ENCODE peak calls at places on chromosomes 1 and 21, in six cellular contexts. H, I, Z, Y, J and T are unnamed samples.

GRCh38 chr1:171127481-171127880 is 36.8 kb downstream of the FMO3 start:
- DNase-seq in H (no peak), I (no peak), Z (no peak), Y (no peak), J (no peak), T (peak)

GRCh38 chr1:223231581-223231980 is 88.5 kb upstream of the TLR5 start:
- DNase-seq in H (no peak), I (no peak), Z (no peak), Y (no peak), J (no peak), T (no peak)

GRCh38 chr1:178632619-178633018 is 92.4 kb upstream of the RALGPS2 start:
- DNase-seq in H (no peak), I (no peak), Z (no peak), Y (no peak), J (no peak), T (no peak)

GRCh38 chr1:67889940-67890567 is 56.8 kb upstream of the GNG12 start:
- DNase-seq in H (no peak), I (no peak), Z (no peak), Y (no peak), J (no peak), T (peak)

GRCh38 chr1:154993572-154994268 is at the start of gene LENEP:
- DNase-seq in H (no peak), I (no peak), Z (no peak), Y (no peak), J (no peak), T (no peak)

GRCh38 chr1:153934746-153935145 is 11.8 kb downstream of the DENND4B start:
- DNase-seq in H (no peak), I (no peak), Z (peak), Y (no peak), J (no peak), T (no peak)

GRCh38 chr1:68495968-68496679 is 758 bp downstream of the DEPDC1 start:
- DNase-seq in H (no peak), I (no peak), Z (no peak), Y (peak), J (no peak), T (no peak)

GRCh38 chr1:15089244-15089992 is 64.1 kb upstream of the TMEM51 start:
- DNase-seq in H (no peak), I (no peak), Z (no peak), Y (no peak), J (no peak), T (no peak)

GRCh38 chr1:2300004-2300771 is 72.1 kb downstream of the SKI start:
- DNase-seq in H (no peak), I (no peak), Z (no peak), Y (peak), J (no peak), T (no peak)

GRCh38 chr1:229087339-229087738 is 183.6 kb upstream of the RAB4A start:
- DNase-seq in H (no peak), I (no peak), Z (peak), Y (no peak), J (peak), T (no peak)

GRCh38 chr1:44048816-44049215 is 17.6 kb upstream of the SLC6A9 start:
- DNase-seq in H (no peak), I (no peak), Z (no peak), Y (no peak), J (no peak), T (peak)

GRCh38 chr1:167977245-167977644 is 40.4 kb upstream of the MPC2 start:
- DNase-seq in H (no peak), I (no peak), Z (no peak), Y (no peak), J (no peak), T (no peak)

GRCh38 chr1:108646661-108647269 is 14.1 kb downstream of the HENMT1 start:
- DNase-seq in H (peak), I (peak), Z (peak), Y (no peak), J (peak), T (peak)

GRCh38 chr1:72623299-72623708 is 341.0 kb upstream of the NEGR1 start:
- DNase-seq in H (no peak), I (no peak), Z (no peak), Y (peak), J (peak), T (peak)

GRCh38 chr1:1100296-1100695 is 15.6 kb downstream of the C1orf159 start:
- DNase-seq in H (no peak), I (no peak), Z (peak), Y (no peak), J (no peak), T (no peak)

GRCh38 chr1:54356680-54357147 is 49.5 kb downstream of the SSBP3 start:
- DNase-seq in H (no peak), I (no peak), Z (no peak), Y (no peak), J (no peak), T (no peak)

GRCh38 chr1:180881806-180882509 is 30.7 kb upstream of the KIAA1614 start:
- DNase-seq in H (no peak), I (no peak), Z (no peak), Y (peak), J (peak), T (peak)

GRCh38 chr1:243525085-243525487 is 269.2 kb downstream of the SDCCAG8 start:
- DNase-seq in H (no peak), I (no peak), Z (no peak), Y (no peak), J (no peak), T (peak)

GRCh38 chr1:209808059-209808494 is 2.1 kb upstream of the IRF6 start:
- DNase-seq in H (no peak), I (no peak), Z (no peak), Y (no peak), J (no peak), T (peak)

GRCh38 chr1:60802884-60803283 is 279.5 kb upstream of the NFIA start:
- DNase-seq in H (no peak), I (no peak), Z (no peak), Y (no peak), J (no peak), T (no peak)

GRCh38 chr1:234731371-234732085 is 121.5 kb upstream of the IRF2BP2 start:
- DNase-seq in H (no peak), I (no peak), Z (no peak), Y (no peak), J (no peak), T (peak)

GRCh38 chr1:22739648-22740385 is 29.2 kb downstream of the EPHB2 start:
- DNase-seq in H (no peak), I (no peak), Z (peak), Y (no peak), J (no peak), T (peak)

GRCh38 chr1:173714441-173714758 is 381 bp upstream of the KLHL20 start:
- DNase-seq in H (no peak), I (no peak), Z (no peak), Y (no peak), J (no peak), T (no peak)

GRCh38 chr1:244815600-244816099 is 19.8 kb upstream of the COX20 start:
- DNase-seq in H (no peak), I (no peak), Z (peak), Y (no peak), J (peak), T (no peak)

GRCh38 chr1:151196292-151196800 is 2.0 kb upstream of the PIP5K1A start:
- DNase-seq in H (peak), I (no peak), Z (peak), Y (peak), J (peak), T (peak)

GRCh38 chr1:222887127-222887461 is 72.3 kb downstream of the DISP1 start:
- DNase-seq in H (no peak), I (no peak), Z (no peak), Y (no peak), J (no peak), T (no peak)

GRCh38 chr1:74506311-74506710 is 6.1 kb downstream of the LRRC53 start:
- DNase-seq in H (no peak), I (no peak), Z (no peak), Y (no peak), J (no peak), T (no peak)

GRCh38 chr1:51170342-51170741 is 65.7 kb upstream of the RNF11 start:
- DNase-seq in H (no peak), I (no peak), Z (no peak), Y (no peak), J (no peak), T (peak)

GRCh38 chr1:50620680-50621329 is 197.6 kb upstream of the DMRTA2 start:
- DNase-seq in H (no peak), I (no peak), Z (no peak), Y (peak), J (peak), T (peak)

GRCh38 chr1:115515270-115515669 is 126.5 kb upstream of the VANGL1 start:
- DNase-seq in H (no peak), I (no peak), Z (no peak), Y (no peak), J (no peak), T (no peak)

GRCh38 chr1:98975113-98975512 is 29.5 kb downstream of the PLPPR5 start:
- DNase-seq in H (no peak), I (no peak), Z (no peak), Y (no peak), J (no peak), T (peak)

GRCh38 chr1:202967684-202968281 is 726 bp upstream of the CYB5R1 start:
- DNase-seq in H (no peak), I (no peak), Z (no peak), Y (peak), J (no peak), T (peak)
- TF ChIP-seq CTCF in H (no peak), I (no peak), Z (no peak), Y (no peak), J (no peak), T (no peak)

GRCh38 chr21:43361127-43361492 is 65.8 kb downstream of the SIK1 start:
- DNase-seq in H (peak), I (no peak), Z (no peak), Y (peak), J (peak), T (peak)
- H3K4me3 ChIP-seq in H (peak), I (peak), Z (no peak), Y (peak), J (no peak), T (peak)

DNA sequence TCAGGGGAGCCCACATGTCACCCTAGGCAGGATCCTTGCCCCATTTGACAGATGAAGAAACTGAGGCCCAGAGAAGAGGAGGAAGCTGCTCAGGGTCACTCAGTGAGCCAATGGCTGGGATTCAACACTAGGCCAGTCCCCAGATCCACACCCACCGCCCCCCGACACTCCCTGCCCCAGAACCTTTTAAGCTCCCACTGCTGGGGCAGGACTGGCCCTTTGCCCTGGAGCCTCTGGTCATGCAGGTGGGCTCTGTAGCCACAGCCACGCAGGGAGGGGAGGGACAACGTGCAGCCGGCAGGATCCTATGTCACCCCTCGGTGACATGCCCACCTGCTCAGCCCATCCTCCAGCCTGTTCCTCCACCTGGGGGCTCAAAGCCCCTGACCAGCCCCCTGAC is 363.6 kb downstream of the MATN1 start:
- DNase-seq in H (no peak), I (no peak), Z (peak), Y (no peak), J (no peak), T (no peak)
- TF ChIP-seq CTCF in H (no peak), I (no peak), Z (no peak), Y (no peak), J (no peak), T (no peak)

GRCh38 chr21:34698270-34699015 is 29.6 kb downstream of the CLIC6 start:
- DNase-seq in H (no peak), I (no peak), Z (no peak), Y (no peak), J (no peak), T (no peak)
- H3K4me3 ChIP-seq in H (no peak), I (no peak), Z (no peak), Y (no peak), J (no peak), T (no peak)

GRCh38 chr1:91700332-91700731 is 185.6 kb downstream of the TGFBR3 start:
- DNase-seq in H (no peak), I (no peak), Z (no peak), Y (no peak), J (no peak), T (peak)
- TF ChIP-seq CTCF in H (no peak), I (no peak), Z (no peak), Y (no peak), J (peak), T (peak)

DNA sequence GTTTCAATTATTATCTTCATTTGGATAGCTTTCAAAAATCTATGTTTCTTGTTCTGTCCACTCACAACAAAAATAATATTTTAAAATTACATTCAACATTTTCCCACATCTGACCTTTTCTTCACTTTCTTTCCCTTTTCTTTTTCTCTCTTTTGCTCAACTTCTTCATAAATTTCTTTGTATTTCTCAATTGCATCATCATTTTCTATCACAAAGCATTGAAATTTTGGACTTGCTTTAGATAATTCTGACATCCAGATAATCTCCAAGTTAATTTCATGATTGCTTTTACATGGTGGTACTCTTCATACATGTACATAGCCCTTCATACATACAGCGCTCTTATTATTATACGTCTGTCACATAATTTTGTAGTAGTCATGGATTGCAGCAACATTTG is 30.2 kb downstream of the NUF2 start:
- DNase-seq in H (no peak), I (no peak), Z (no peak), Y (no peak), J (no peak), T (no peak)
- H3K4me3 ChIP-seq in H (no peak), I (no peak), Z (no peak), Y (no peak), J (no peak), T (no peak)

GRCh38 chr1:160884579-160884978 is 401 bp downstream of the ITLN1 start:
- DNase-seq in H (no peak), I (no peak), Z (no peak), Y (peak), J (peak), T (no peak)
- TF ChIP-seq CTCF in H (no peak), I (no peak), Z (peak), Y (peak), J (peak), T (no peak)

DNA sequence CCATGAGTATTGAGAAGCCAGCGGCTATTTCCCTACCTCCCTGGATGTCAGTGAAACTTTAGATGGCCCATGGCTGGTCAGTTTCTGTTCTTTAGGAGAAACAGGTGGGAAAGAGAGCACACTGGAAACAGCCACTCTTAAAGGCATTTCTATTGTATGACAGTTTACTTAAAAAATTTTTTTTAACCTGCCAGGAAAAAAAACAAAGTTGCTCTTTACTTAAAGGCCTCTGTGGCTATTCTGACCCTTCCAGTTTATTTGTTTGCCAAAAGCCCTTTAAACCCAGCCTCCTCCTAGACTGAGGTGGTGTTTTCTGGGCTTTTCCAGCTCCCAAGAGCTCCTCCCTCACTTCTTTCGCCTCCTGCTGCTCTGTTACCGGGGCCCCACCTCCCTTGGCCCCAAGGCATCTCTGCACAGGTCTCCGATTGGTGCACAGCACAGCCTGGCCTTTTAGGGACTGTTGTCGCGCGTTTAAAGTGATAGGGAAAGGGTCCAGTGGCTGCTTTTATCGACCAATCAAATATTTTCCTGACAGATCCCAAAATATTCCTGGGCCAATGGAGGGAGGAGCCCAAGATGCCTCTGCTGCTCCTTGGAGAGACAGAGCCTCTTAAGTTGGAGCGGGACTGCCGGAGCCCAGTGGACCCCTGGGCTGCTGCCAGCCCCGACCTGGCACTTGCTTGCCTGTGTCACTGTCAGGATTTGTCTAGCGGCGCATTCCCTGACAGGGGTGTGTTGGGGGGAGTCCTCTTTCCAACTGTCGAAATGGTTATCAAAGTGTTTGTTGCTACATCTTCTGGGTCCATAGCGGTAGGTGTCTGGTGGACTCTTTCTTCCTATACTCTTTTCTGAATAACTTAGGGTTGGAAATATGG is at the start of gene SH3BGR:
- DNase-seq in H (peak), I (no peak), Z (peak), Y (no peak), J (peak), T (peak)
- H3K4me3 ChIP-seq in H (peak), I (peak), Z (peak), Y (no peak), J (peak), T (no peak)